ENCODE peak calls at places on chromosomes 3 and 15, in ten cellular contexts. K, O, W, U, F, G, T, X, Q and D are unnamed samples.

GRCh38 chr3:48155122-48155521 is 33.1 kb downstream of the CDC25A start:
- DNase-seq in W (peak; percentile 62), X (no peak), O (no peak), F (peak; percentile 34), Q (no peak), T (peak; percentile 83), U (no peak), K (peak; percentile 97), G (peak; percentile 91), D (peak; percentile 55)

GRCh38 chr3:30597131-30597768 is 9.2 kb upstream of the TGFBR2 start:
- DNase-seq in Q (no peak), F (peak; percentile 98), X (no peak), O (no peak), T (peak; percentile 90), U (peak; percentile 41), K (peak; percentile 99), W (peak; percentile 88), G (peak; percentile 97), D (peak; percentile 55)

GRCh38 chr15:73630796-73631471 is 2.3 kb downstream of the NPTN start:
- DNase-seq in Q (no peak), O (no peak), K (peak; percentile 25), U (no peak), T (no peak), X (no peak), W (no peak), G (peak; percentile 28), F (no peak), D (no peak)

GRCh38 chr3:143218176-143218575 is 98.6 kb downstream of the CHST2 start:
- DNase-seq in W (no peak), T (no peak), O (no peak), K (no peak), X (no peak), F (no peak), G (no peak), Q (no peak), U (no peak), D (no peak)

GRCh38 chr15:69593981-69594966 is 141.7 kb downstream of the RPLP1 start:
- DNase-seq in O (peak; percentile 95), W (peak; percentile 50), X (no peak), U (no peak), Q (peak; percentile 59), T (peak; percentile 80), F (peak; percentile 28), K (peak; percentile 90), G (peak; percentile 50), D (no peak)

GRCh38 chr3:161064413-161064812 is 40.7 kb downstream of the B3GALNT1 start:
- DNase-seq in O (no peak), K (no peak), F (no peak), W (no peak), Q (no peak), G (no peak), X (no peak), T (no peak), U (no peak), D (no peak)

GRCh38 chr3:70273492-70273891 is 38.9 kb downstream of the MDFIC2 start:
- DNase-seq in G (no peak), T (peak; percentile 56), W (peak; percentile 3), F (no peak), K (no peak), X (no peak), O (no peak), U (no peak), Q (no peak), D (no peak)

GRCh38 chr3:102354818-102355515 is 79.8 kb upstream of the ZPLD1 start:
- DNase-seq in G (peak; percentile 76), F (peak; percentile 65), Q (no peak), K (peak; percentile 94), O (no peak), U (no peak), X (no peak), T (peak; percentile 67), W (peak; percentile 76), D (peak; percentile 4)

GRCh38 chr3:107574650-107575049 is 51.9 kb downstream of the BBX start:
- DNase-seq in G (peak; percentile 24), T (peak; percentile 69), U (no peak), W (peak; percentile 72), Q (no peak), K (peak; percentile 28), F (peak; percentile 21), X (peak; percentile 19), O (no peak), D (no peak)

GRCh38 chr3:123089611-123090301 is 22.9 kb downstream of the PDIA5 start:
- DNase-seq in U (no peak), F (no peak), X (no peak), K (no peak), O (peak; percentile 83), G (no peak), T (peak; percentile 71), Q (peak; percentile 79), W (no peak), D (no peak)

DNA sequence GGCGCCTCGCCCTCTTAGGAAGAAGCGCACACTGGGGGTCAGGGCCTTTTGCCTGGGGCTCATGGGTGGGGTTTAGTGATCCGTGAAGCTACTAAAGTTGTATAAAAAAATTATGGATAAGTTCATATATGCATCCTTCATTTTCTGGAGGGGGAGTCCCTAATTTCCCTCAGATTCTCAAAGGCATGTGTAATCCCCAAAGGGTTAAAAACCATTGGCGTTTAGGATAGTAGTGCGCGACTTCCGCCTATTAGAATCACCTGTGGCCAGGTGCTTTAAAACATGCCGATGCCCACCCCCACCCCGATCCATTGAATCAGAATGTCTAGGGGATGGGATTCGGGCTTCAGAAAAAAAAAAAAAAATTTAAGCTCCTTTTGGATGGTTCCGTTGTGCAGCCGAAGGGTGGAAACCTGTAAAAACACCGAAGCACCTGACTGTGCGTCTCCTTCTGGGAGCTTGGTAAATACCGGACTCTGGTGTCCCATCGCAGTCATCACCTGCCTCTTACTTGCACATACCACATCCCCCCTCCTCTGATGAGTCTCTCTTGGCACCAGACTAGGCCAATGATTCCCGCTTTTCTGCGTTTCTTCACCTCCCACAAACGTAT is 594 bp downstream of the APH1B start:
- DNase-seq in O (no peak), W (no peak), U (no peak), Q (no peak), F (no peak), K (peak; percentile 26), T (no peak), X (peak; percentile 20), G (peak; percentile 27), D (no peak)
- TF ChIP-seq CTCF in O (no peak), W (no peak), U (no peak), Q (no peak), F (no peak), K (no peak), T (no peak), X (no peak), G (no peak), D (no peak)

DNA sequence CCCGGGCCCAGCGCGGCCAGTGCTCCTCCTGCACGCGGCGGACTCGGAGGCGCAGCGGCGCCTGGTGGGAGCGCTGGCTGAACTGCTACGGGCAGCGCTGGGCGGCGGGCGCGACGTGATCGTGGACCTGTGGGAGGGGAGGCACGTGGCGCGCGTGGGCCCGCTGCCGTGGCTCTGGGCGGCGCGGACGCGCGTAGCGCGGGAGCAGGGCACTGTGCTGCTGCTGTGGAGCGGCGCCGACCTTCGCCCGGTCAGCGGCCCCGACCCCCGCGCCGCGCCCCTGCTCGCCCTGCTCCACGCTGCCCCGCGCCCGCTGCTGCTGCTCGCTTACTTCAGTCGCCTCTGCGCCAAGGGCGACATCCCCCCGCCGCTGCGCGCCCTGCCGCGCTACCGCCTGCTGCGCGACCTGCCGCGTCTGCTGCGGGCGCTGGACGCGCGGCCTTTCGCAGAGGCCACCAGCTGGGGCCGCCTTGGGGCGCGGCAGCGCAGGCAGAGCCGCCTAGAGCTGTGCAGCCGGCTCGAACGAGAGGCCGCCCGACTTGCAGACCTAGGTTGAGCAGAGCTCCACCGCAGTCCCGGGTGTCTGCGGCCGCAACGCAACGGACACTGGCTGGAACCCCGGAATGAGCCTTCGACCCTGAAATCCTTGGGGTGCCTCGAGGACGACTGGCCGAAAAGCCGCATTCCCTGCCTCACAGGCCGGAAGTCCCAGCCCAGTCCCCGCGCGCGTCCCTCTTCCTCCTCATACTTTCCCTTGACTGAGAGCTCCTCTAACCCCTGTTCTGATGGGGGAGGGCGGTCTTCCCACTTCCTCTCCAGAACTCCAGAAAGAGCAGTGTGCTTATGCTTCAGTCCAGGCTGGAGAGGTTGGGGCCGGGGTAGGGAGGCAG is 1.4 kb upstream of the IL17RC start:
- DNase-seq in U (no peak), F (no peak), X (peak; percentile 43), O (peak; percentile 92), T (peak; percentile 47), W (peak; percentile 61), Q (peak; percentile 85), K (peak; percentile 23), G (no peak), D (no peak)
- TF ChIP-seq CTCF in U (peak; percentile 47), F (peak; percentile 11), X (no peak), O (peak; percentile 37), T (peak; percentile 43), W (peak; percentile 29), Q (peak; percentile 24), K (peak; percentile 50), G (no peak), D (peak; percentile 47)

DNA sequence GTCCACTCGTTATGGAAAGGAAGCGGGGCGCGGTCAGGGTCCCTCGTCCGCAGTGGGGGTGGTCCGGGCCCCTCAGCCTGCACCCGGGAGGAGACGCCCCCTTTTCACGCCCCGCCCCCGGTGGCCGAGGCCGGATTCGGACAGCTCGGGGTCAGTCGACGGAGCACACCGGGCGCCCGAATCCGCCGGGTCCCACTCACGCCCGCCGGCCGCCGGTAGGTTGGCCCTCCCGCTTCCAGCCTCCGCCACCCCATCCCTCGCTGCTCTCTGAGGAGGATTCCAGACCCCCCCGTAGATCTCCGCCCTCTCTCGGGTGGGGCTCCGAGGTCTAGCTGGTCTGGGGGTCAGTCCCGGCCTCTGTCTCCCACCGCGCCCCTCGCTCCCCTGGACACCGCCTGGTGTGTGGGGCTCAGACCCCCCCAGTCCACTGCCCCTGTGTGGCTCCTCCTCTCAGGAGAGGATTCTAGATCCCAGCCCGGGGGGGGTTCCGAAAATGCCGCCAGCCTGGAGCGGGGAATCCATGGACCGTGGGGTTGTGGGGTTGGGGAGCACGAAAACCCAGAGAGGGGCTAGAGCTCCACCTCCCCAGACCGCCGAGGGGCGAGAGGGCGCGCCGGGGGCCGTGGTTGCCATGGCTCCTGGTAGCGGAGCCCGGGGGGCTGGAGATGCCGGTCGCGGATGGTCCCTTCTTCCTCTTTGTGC is 742 bp downstream of the CHL1 start:
- DNase-seq in K (no peak), Q (peak; percentile 55), W (no peak), G (no peak), O (peak; percentile 63), X (peak; percentile 52), U (no peak), T (no peak), F (no peak), D (no peak)
- TF ChIP-seq CTCF in K (no peak), Q (no peak), W (no peak), G (no peak), O (no peak), X (no peak), U (no peak), T (no peak), F (no peak), D (no peak)

DNA sequence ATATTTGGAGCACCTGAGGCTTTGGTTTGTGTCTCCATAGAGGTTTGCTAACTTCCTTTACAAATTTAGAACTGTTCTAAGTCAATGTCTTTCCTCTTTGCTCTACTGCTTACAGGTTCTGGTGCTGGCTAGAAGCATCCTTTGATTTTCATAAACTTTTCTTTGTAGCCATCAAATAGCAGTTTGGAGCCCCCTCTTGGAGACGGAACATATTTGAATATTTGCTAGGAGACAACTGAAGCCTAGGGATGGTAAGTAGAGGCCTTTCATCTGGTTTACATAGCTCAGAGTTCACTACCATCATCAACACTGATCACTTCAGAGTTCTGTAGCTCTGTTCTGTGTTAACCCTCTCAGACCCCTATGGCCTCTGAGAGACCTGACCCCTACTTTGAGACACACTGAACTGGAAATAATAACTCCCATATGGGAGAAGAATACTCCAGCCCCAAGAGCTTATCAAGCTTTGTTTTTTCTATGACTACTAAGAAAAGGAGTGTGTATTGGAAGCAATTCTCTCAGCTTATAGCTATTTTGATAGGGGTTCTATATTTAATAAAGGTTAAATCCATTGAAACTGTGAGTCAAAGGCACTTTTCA is 420.4 kb downstream of the EPHA3 start:
- DNase-seq in W (no peak), T (no peak), Q (no peak), X (no peak), G (no peak), O (no peak), K (no peak), F (no peak), U (no peak), D (no peak)
- TF ChIP-seq CTCF in W (no peak), T (no peak), Q (no peak), X (no peak), G (no peak), O (no peak), K (no peak), F (no peak), U (no peak), D (no peak)